ENCODE peak calls at places on chromosomes 2 and 18, in four cellular contexts. H is BE2C, N is PC-9, X is ovary. K is an unnamed sample. For H3K27me3, the result is how much of the 10 kb centered on the place peaks cover.

GRCh38 chr2:26157580-26157979 is 15.3 kb upstream of the GAREM2 start:
- DNase-seq in X (no peak), N (no peak), H (no peak), K (no peak)

GRCh38 chr18:55477537-55478300 is 110.3 kb downstream of the TCF4 start:
- DNase-seq in H (peak), X (no peak), N (no peak), K (no peak)

GRCh38 chr2:54685263-54685775 is 38.1 kb upstream of the EML6 start:
- DNase-seq in H (no peak), X (no peak), N (no peak), K (no peak)

GRCh38 chr18:48467231-48467630 is 58.0 kb upstream of the ZBTB7C start:
- DNase-seq in H (no peak), X (no peak), N (no peak), K (no peak)

GRCh38 chr2:11712866-11713265 is 33.6 kb upstream of the LPIN1 start:
- DNase-seq in N (peak), H (no peak), X (no peak), K (no peak)

GRCh38 chr2:148027822-148028221 is 6.9 kb downstream of the MBD5 start:
- DNase-seq in N (no peak), H (no peak), X (no peak), K (no peak)

GRCh38 chr2:84873350-84873749 is 7.5 kb downstream of the TRABD2A start:
- DNase-seq in X (no peak), H (no peak), N (no peak), K (no peak)

GRCh38 chr2:103594823-103595222 is 833.0 kb downstream of the TMEM182 start:
- DNase-seq in X (no peak), H (no peak), N (no peak), K (peak)

GRCh38 chr18:47882641-47883040 is 47.8 kb downstream of the SMAD2 start:
- DNase-seq in X (no peak), H (no peak), N (peak), K (no peak)

GRCh38 chr2:33108483-33109443 is 162.0 kb downstream of the LTBP1 start:
- DNase-seq in X (no peak), H (peak), N (no peak), K (no peak)

GRCh38 chr2:199692489-199692888 is 158.5 kb downstream of the FTCDNL1 start:
- DNase-seq in X (peak), H (peak), N (no peak), K (no peak)

GRCh38 chr2:240916571-240917008 is 10.5 kb downstream of the CROCC2 start:
- DNase-seq in N (no peak), H (peak), X (peak), K (peak)

GRCh38 chr2:240759454-240759853 is 60.6 kb downstream of the KIF1A start:
- DNase-seq in N (no peak), H (no peak), X (no peak), K (no peak)

GRCh38 chr18:57423821-57424220 is 11.4 kb upstream of the ONECUT2 start:
- DNase-seq in X (no peak), H (no peak), N (no peak), K (no peak)

GRCh38 chr18:57427429-57428181 is 7.6 kb upstream of the ONECUT2 start:
- DNase-seq in N (no peak), H (no peak), X (no peak), K (no peak)

GRCh38 chr18:57422313-57422872 is 12.8 kb upstream of the ONECUT2 start:
- DNase-seq in H (no peak), N (no peak), X (no peak), K (no peak)

GRCh38 chr18:57426187-57426586 is 9.0 kb upstream of the ONECUT2 start:
- DNase-seq in X (no peak), N (no peak), H (no peak), K (no peak)

GRCh38 chr18:57425096-57425495 is 10.1 kb upstream of the ONECUT2 start:
- DNase-seq in N (no peak), H (no peak), X (no peak), K (no peak)
- H3K27me3 ChIP-seq in N (under half), H (under half), X (under half), K (under half)

DNA sequence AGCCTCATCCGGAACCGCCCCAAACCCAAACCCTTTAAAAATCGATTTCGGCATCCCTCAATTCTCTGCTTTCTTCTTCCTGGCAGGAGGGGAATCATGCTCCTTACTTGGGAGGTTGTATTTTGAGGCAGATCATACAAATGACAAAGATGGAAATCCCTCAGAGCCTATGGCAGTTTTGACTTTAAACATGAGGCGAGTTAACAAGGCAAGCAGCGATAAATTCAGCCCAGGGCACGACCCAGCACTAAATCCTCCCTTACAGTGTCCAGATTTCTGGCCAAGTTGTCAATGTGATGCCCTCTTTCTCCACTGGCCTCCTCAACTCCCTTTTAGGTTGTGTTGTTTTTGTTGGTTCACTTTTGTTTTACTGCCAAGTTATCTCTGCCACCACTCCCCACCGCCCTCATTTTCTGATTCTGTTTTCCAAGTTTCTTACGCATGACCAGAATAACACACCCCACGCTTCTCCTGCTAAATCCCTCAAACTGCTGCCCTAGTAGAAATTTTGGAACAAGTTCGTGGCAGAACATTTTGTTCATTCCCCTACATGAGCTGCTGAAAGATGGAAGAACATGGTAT is 68.3 kb downstream of the CTAGE1 start:
- DNase-seq in H (no peak), N (no peak), X (peak), K (no peak)
- H3K27me3 ChIP-seq in H (under half), N (under half), X (under half), K (under half)

DNA sequence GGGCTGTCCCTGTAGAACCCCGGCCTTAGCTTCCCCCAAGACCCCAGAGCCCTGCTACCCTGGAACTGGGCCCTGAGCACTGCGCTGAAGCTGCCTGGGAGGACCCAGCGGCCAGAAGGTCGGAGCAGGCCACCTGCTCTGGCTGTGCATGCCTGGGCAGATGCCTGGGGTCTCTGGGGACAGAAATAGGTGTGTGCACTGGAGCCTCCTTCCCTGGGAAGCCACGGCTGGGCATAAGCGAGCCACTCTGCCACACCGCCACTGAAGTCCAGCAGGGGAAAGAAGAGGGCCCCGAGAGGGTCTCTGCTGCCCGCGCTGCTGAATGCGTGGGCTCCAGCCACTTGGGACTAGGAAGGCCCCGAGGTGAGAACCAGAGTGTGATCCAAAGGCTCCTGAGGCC is 6.7 kb downstream of the GBX2 start:
- DNase-seq in H (no peak), X (no peak), N (no peak), K (no peak)
- H3K27me3 ChIP-seq in H (half or more), X (under half), N (under half), K (under half)

GRCh38 chr18:34697891-34698290 is 12.2 kb upstream of the DTNA start:
- DNase-seq in X (no peak), N (no peak), H (no peak), K (no peak)

GRCh38 chr18:34701911-34702310 is 8.2 kb upstream of the DTNA start:
- DNase-seq in N (no peak), H (no peak), X (no peak), K (no peak)

GRCh38 chr18:34707670-34708069 is 2.4 kb upstream of the DTNA start:
- DNase-seq in N (peak), H (no peak), X (peak), K (no peak)

GRCh38 chr18:34704823-34705222 is 5.3 kb upstream of the DTNA start:
- DNase-seq in X (no peak), H (no peak), N (no peak), K (no peak)

DNA sequence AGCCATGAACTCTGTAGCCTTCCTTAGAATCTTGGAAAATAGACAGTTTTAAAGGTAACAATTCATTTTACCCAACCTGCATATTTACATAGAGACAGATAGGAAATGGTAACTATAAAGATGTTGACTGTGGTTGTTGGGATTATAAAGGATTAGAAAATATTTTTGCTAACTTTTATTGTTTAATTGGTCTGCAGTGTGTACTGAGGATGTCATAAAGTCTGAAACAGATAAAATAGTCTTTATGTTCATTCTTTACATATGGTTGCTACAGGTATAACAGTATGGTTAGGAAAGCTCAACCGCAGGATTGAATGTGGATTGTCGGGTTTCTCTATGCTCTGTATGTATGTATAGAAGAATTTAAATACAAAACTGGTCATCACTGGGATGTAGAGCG is 7.3 kb upstream of the DTNA start:
- DNase-seq in X (no peak), N (no peak), H (no peak), K (no peak)
- H3K27me3 ChIP-seq in X (under half), N (under half), H (under half), K (under half)

GRCh38 chr2:45631319-45631718 is 20.2 kb upstream of the PRKCE start:
- DNase-seq in X (no peak), N (no peak), H (no peak), K (no peak)

GRCh38 chr2:45625824-45626223 is 14.8 kb upstream of the SRBD1 start:
- DNase-seq in H (no peak), N (no peak), X (no peak), K (no peak)

GRCh38 chr2:45626387-45627010 is 15.4 kb upstream of the SRBD1 start:
- DNase-seq in X (no peak), N (no peak), H (no peak), K (no peak)

GRCh38 chr2:45631955-45632354 is 19.5 kb upstream of the PRKCE start:
- DNase-seq in N (peak), H (no peak), X (no peak), K (no peak)

GRCh38 chr2:45627911-45628310 is 16.8 kb upstream of the SRBD1 start:
- DNase-seq in N (no peak), H (no peak), X (no peak), K (no peak)
- H3K27me3 ChIP-seq in N (under half), H (under half), X (under half), K (under half)

GRCh38 chr2:219525533-219526232 is 11.4 kb downstream of the ASIC4 start:
- DNase-seq in N (no peak), X (no peak), H (peak), K (no peak)
- H3K27me3 ChIP-seq in N (under half), X (under half), H (under half), K (under half)

GRCh38 chr2:86794866-86795265 is 4.2 kb upstream of the CD8A start:
- DNase-seq in N (no peak), H (no peak), X (no peak), K (no peak)
- H3K27me3 ChIP-seq in N (under half), H (under half), X (under half), K (under half)

DNA sequence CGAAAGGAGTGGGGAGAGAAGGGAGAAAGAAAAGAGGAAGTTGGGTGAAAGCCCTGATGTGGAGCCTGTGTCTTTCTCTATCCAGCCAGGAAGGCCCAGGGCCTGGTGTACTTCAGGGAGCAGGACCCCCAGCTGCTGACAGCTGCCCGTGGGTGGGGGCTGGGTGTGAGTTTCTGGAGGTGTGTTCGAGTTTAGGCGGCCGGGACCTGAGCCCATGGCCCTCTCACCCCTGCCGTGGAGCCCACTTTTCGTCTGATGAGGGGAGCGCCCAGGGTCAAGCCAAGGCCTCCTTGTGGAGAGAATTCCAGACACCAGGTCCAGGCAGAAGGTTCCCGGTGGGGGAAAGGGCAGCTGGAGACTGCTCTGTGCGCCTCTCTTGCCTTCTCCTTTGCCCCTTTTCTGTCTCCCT is 2.2 kb downstream of the SIX3 start:
- DNase-seq in X (no peak), H (peak), N (no peak), K (no peak)
- H3K27me3 ChIP-seq in X (under half), H (under half), N (under half), K (under half)

K was measured in pancreas.